ENCODE peak calls at places on chromosomes 7 and 10, in seven cellular contexts. P is aorta, K is AG09309, B is glutamatergic neuron, Q is BE2C, N is heart right ventricle, A is GM04503. H is an unnamed sample.

GRCh38 chr10:96410296-96410695 is 51.5 kb upstream of the OPALIN start:
- DNase-seq in P (no peak), K (no peak), B (no peak), Q (no peak), N (no peak), A (no peak), H (no peak)

GRCh38 chr7:24894670-24895221 is 85.2 kb downstream of the OSBPL3 start:
- DNase-seq in P (no peak), K (no peak), B (peak), Q (peak), N (no peak), A (no peak), H (no peak)

GRCh38 chr10:22308390-22308789 is 7.8 kb upstream of the COMMD3 start:
- DNase-seq in P (no peak), K (no peak), B (no peak), Q (no peak), N (no peak), A (no peak), H (no peak)

GRCh38 chr7:94655562-94655883 is 410 bp downstream of the SGCE start:
- DNase-seq in P (peak), K (no peak), B (peak), Q (peak), N (peak), A (no peak), H (no peak)

GRCh38 chr7:44995555-44996493 is 4.2 kb upstream of the CCM2 start:
- DNase-seq in P (no peak), K (no peak), B (no peak), Q (no peak), N (no peak), A (no peak), H (no peak)

GRCh38 chr7:75842836-75843446 is 29.3 kb upstream of the CCL24 start:
- DNase-seq in P (no peak), K (peak), B (no peak), Q (no peak), N (no peak), A (peak), H (no peak)

GRCh38 chr10:32889631-32890212 is 68.3 kb downstream of the ITGB1 start:
- DNase-seq in P (no peak), K (no peak), B (no peak), Q (no peak), N (no peak), A (no peak), H (no peak)

GRCh38 chr7:8217200-8218068 is 44.5 kb downstream of the ICA1 start:
- DNase-seq in P (no peak), K (peak), B (no peak), Q (peak), N (no peak), A (no peak), H (no peak)

GRCh38 chr7:155962191-155962967 is 150.1 kb upstream of the SHH start:
- DNase-seq in P (no peak), K (no peak), B (no peak), Q (no peak), N (no peak), A (no peak), H (no peak)

GRCh38 chr7:29826530-29826822 is 20.2 kb downstream of the WIPF3 start:
- DNase-seq in P (no peak), K (no peak), B (no peak), Q (no peak), N (no peak), A (no peak), H (no peak)

GRCh38 chr7:32785365-32785764 is 106.2 kb downstream of the KBTBD2 start:
- DNase-seq in P (no peak), K (no peak), B (no peak), Q (no peak), N (peak), A (no peak), H (no peak)

GRCh38 chr10:101694056-101694673 is 805 bp downstream of the FBXW4 start:
- DNase-seq in P (peak), K (no peak), B (peak), Q (peak), N (peak), A (no peak), H (peak)

GRCh38 chr7:137986252-137987010 is 15.5 kb downstream of the CREB3L2 start:
- DNase-seq in P (no peak), K (peak), B (no peak), Q (no peak), N (no peak), A (no peak), H (no peak)

GRCh38 chr7:116633131-116633988 is 38.6 kb upstream of the MET start:
- DNase-seq in P (no peak), K (peak), B (no peak), Q (no peak), N (no peak), A (no peak), H (no peak)

GRCh38 chr7:30505174-30505697 is 607 bp upstream of the GGCT start:
- DNase-seq in P (no peak), K (no peak), B (no peak), Q (no peak), N (no peak), A (no peak), H (no peak)

GRCh38 chr10:11229893-11230292 is 212.2 kb downstream of the CELF2 start:
- DNase-seq in P (no peak), K (no peak), B (no peak), Q (no peak), N (no peak), A (no peak), H (no peak)

GRCh38 chr7:112646787-112647186 is 143.4 kb downstream of the TMEM168 start:
- DNase-seq in P (no peak), K (no peak), B (peak), Q (peak), N (no peak), A (no peak), H (no peak)

GRCh38 chr7:55099086-55099831 is 80.4 kb downstream of the EGFR start:
- DNase-seq in P (no peak), K (no peak), B (peak), Q (no peak), N (peak), A (no peak), H (no peak)

GRCh38 chr7:137978464-137979237 is 23.2 kb downstream of the CREB3L2 start:
- DNase-seq in P (peak), K (peak), B (no peak), Q (no peak), N (peak), A (peak), H (no peak)

GRCh38 chr7:66348531-66348930 is 143.4 kb downstream of the TPST1 start:
- DNase-seq in P (no peak), K (no peak), B (no peak), Q (no peak), N (no peak), A (no peak), H (no peak)

GRCh38 chr10:60299961-60300883 is 89.5 kb downstream of the ANK3 start:
- DNase-seq in P (no peak), K (peak), B (no peak), Q (peak), N (no peak), A (no peak), H (no peak)

GRCh38 chr7:101927389-101928306 is 110.2 kb downstream of the CUX1 start:
- DNase-seq in P (peak), K (no peak), B (no peak), Q (no peak), N (no peak), A (no peak), H (no peak)

GRCh38 chr7:99694201-99694911 is 14.6 kb upstream of the CYP3A5 start:
- DNase-seq in P (no peak), K (no peak), B (no peak), Q (no peak), N (no peak), A (no peak), H (no peak)

GRCh38 chr10:124473070-124473469 is 11.4 kb downstream of the LHPP start:
- DNase-seq in P (no peak), K (no peak), B (no peak), Q (no peak), N (no peak), A (no peak), H (no peak)

GRCh38 chr10:29703276-29703675 is 68.5 kb upstream of the SVIL start:
- DNase-seq in P (no peak), K (no peak), B (peak), Q (peak), N (no peak), A (no peak), H (no peak)

GRCh38 chr10:77392851-77393250 is 244.8 kb downstream of the KCNMA1 start:
- DNase-seq in P (peak), K (peak), B (no peak), Q (peak), N (no peak), A (peak), H (peak)

GRCh38 chr10:94149702-94150101 is 156.0 kb downstream of the PLCE1 start:
- DNase-seq in P (no peak), K (no peak), B (no peak), Q (no peak), N (no peak), A (no peak), H (no peak)

GRCh38 chr7:92177362-92177761 is 1.6 kb downstream of the LRRD1 start:
- DNase-seq in P (no peak), K (peak), B (no peak), Q (no peak), N (no peak), A (no peak), H (no peak)

GRCh38 chr7:151075978-151076426 is 4.6 kb downstream of the FASTK start:
- DNase-seq in P (no peak), K (no peak), B (no peak), Q (no peak), N (no peak), A (no peak), H (no peak)

GRCh38 chr7:130207642-130208041 is at the start of gene SSMEM1:
- DNase-seq in P (no peak), K (peak), B (no peak), Q (no peak), N (no peak), A (peak), H (no peak)

GRCh38 chr10:35056686-35057085 is 33.5 kb downstream of the CUL2 start:
- DNase-seq in P (no peak), K (no peak), B (no peak), Q (no peak), N (no peak), A (no peak), H (no peak)

GRCh38 chr7:46752881-46753366 is 829.0 kb downstream of the TNS3 start:
- DNase-seq in P (no peak), K (peak), B (no peak), Q (no peak), N (no peak), A (peak), H (no peak)

GRCh38 chr10:23034790-23035189 is 60.6 kb upstream of the MSRB2 start:
- DNase-seq in P (no peak), K (no peak), B (no peak), Q (no peak), N (no peak), A (no peak), H (no peak)

GRCh38 chr10:113788604-113789083 is 37.2 kb downstream of the PLEKHS1 start:
- DNase-seq in P (no peak), K (peak), B (no peak), Q (no peak), N (no peak), A (peak), H (peak)

GRCh38 chr7:88912852-88913251 is 117.3 kb upstream of the TEX47 start:
- DNase-seq in P (no peak), K (no peak), B (no peak), Q (no peak), N (no peak), A (no peak), H (no peak)

GRCh38 chr7:14219125-14219524 is 229.7 kb upstream of the ETV1 start:
- DNase-seq in P (no peak), K (no peak), B (no peak), Q (no peak), N (no peak), A (no peak), H (no peak)

GRCh38 chr7:88689821-88690220 is 69.7 kb upstream of the ZNF804B start:
- DNase-seq in P (no peak), K (no peak), B (no peak), Q (no peak), N (no peak), A (no peak), H (no peak)